ENCODE peak calls at places on chromosomes 5 and 9, in ten cellular contexts. K is H54; T is NCI-H2081; X is activated CD4-positive, alpha-beta T cell treated with anti-CD3 and anti-CD28 coated beads, Interleukin-2, amount 50 U/mL, for 1 hour; W is kidney; R is AG08395; Z is adrenal gland; C is HT1080; B is ecto neural progenitor cell; Y is stimulated activated naive CD4-positive, alpha-beta T cell. E is an unnamed sample.

GRCh38 chr5:145936401-145937131 is at the start of gene SH3RF2:
- DNase-seq in K (peak; percentile 57), Z (peak; percentile 40), B (peak; percentile 90), R (peak; percentile 66), T (no peak), Y (no peak), W (peak; percentile 76), X (no peak), C (peak; percentile 98), E (no peak)

GRCh38 chr9:93576296-93577044 is at the start of gene PHF2:
- DNase-seq in C (no peak), X (peak; percentile 39), W (peak; percentile 81), Z (peak; percentile 21), Y (peak; percentile 51), K (peak; percentile 53), R (peak; percentile 52), T (no peak), B (no peak), E (peak; percentile 30)

GRCh38 chr5:128197911-128198522 is 114.5 kb downstream of the SLC12A2 start:
- DNase-seq in Y (no peak), Z (no peak), C (no peak), K (no peak), B (no peak), R (no peak), T (no peak), W (no peak), X (no peak), E (peak; percentile 38)

GRCh38 chr5:146369691-146370090 is 31.1 kb downstream of the POU4F3 start:
- DNase-seq in X (no peak), C (peak; percentile 77), Z (no peak), R (no peak), W (no peak), Y (no peak), K (peak; percentile 53), B (no peak), T (no peak), E (no peak)

GRCh38 chr9:28203036-28203435 is 629.8 kb upstream of the C9orf72 start:
- DNase-seq in Y (no peak), K (no peak), Z (no peak), W (no peak), R (no peak), T (no peak), C (no peak), B (no peak), X (no peak), E (no peak)

GRCh38 chr9:70049236-70049635 is 5.6 kb downstream of the MAMDC2 start:
- DNase-seq in Y (no peak), T (no peak), K (peak; percentile 63), R (peak; percentile 60), Z (peak; percentile 74), W (no peak), X (no peak), B (no peak), C (peak; percentile 83), E (no peak)

GRCh38 chr5:93620487-93621339 is 37.7 kb downstream of the NR2F1 start:
- DNase-seq in X (peak; percentile 42), K (peak; percentile 57), Z (peak; percentile 69), W (peak; percentile 89), C (peak; percentile 71), Y (peak; percentile 23), R (peak; percentile 65), B (peak; percentile 85), T (peak; percentile 84), E (peak; percentile 68)

GRCh38 chr9:32970554-32970953 is 30.9 kb downstream of the APTX start:
- DNase-seq in K (no peak), T (no peak), Y (no peak), C (no peak), X (no peak), R (no peak), W (no peak), Z (no peak), B (no peak), E (no peak)

GRCh38 chr9:128771094-128771721 is 519 bp downstream of the ZER1 start:
- DNase-seq in Y (no peak), K (peak; percentile 74), Z (peak; percentile 47), C (no peak), X (peak; percentile 23), R (no peak), B (no peak), W (no peak), T (peak; percentile 34), E (no peak)

GRCh38 chr5:154162475-154163217 is 27.9 kb upstream of the GALNT10 start:
- DNase-seq in R (no peak), Z (no peak), B (no peak), C (no peak), W (no peak), X (no peak), Y (no peak), K (no peak), T (no peak), E (no peak)

GRCh38 chr5:139881145-139881733 is 85.6 kb downstream of the PSD2 start:
- DNase-seq in R (no peak), T (no peak), W (no peak), B (no peak), Z (no peak), X (no peak), C (no peak), Y (no peak), K (no peak), E (no peak)

GRCh38 chr5:39742916-39743315 is 318.1 kb upstream of the DAB2 start:
- DNase-seq in Y (no peak), K (no peak), X (no peak), R (no peak), T (no peak), C (no peak), B (no peak), W (no peak), Z (no peak), E (no peak)

GRCh38 chr9:87707805-87708500 is 18.0 kb upstream of the CTSL start:
- DNase-seq in B (no peak), R (no peak), C (no peak), K (no peak), W (no peak), Y (no peak), X (no peak), Z (no peak), T (no peak), E (no peak)

GRCh38 chr5:73117088-73117755 is 3.2 kb upstream of the TMEM171 start:
- DNase-seq in Y (no peak), T (no peak), C (no peak), X (no peak), B (no peak), R (no peak), W (no peak), K (no peak), Z (peak; percentile 17), E (no peak)

GRCh38 chr5:124212949-124213348 is 533.5 kb downstream of the ZNF608 start:
- DNase-seq in C (no peak), K (no peak), T (no peak), X (no peak), Z (no peak), B (no peak), R (no peak), Y (no peak), W (no peak), E (no peak)

GRCh38 chr9:37876376-37876775 is 27.6 kb downstream of the SLC25A51 start:
- DNase-seq in Y (no peak), K (no peak), R (no peak), X (no peak), W (no peak), Z (peak; percentile 27), C (no peak), T (no peak), B (no peak), E (no peak)

GRCh38 chr5:65480306-65480865 is 1.3 kb downstream of the ADAMTS6 start:
- DNase-seq in K (no peak), T (peak; percentile 36), W (peak; percentile 76), X (peak; percentile 35), R (peak; percentile 24), B (no peak), Z (peak; percentile 83), Y (peak; percentile 23), C (peak; percentile 76), E (peak; percentile 25)

GRCh38 chr5:9604416-9604815 is 25.7 kb downstream of the TAS2R1 start:
- DNase-seq in Z (no peak), W (no peak), Y (no peak), B (no peak), K (no peak), R (peak; percentile 26), X (no peak), C (peak; percentile 76), T (no peak), E (no peak)

GRCh38 chr5:6907320-6907918 is 194.2 kb downstream of the TENT4A start:
- DNase-seq in R (no peak), W (no peak), B (no peak), Z (no peak), C (no peak), K (no peak), X (no peak), Y (no peak), T (peak; percentile 13), E (no peak)

GRCh38 chr5:40960027-40960426 is 50.7 kb downstream of the C7 start:
- DNase-seq in R (no peak), T (no peak), Y (no peak), K (no peak), Z (no peak), C (peak; percentile 64), W (no peak), B (no peak), X (no peak), E (no peak)

GRCh38 chr5:88085462-88085861 is 183.2 kb downstream of the TMEM161B start:
- DNase-seq in Y (no peak), Z (no peak), K (no peak), X (no peak), C (no peak), R (no peak), B (no peak), T (no peak), W (no peak), E (no peak)

GRCh38 chr9:68895741-68896478 is 118.0 kb downstream of the PRKACG start:
- DNase-seq in R (no peak), C (no peak), T (no peak), X (no peak), W (no peak), B (no peak), K (no peak), Y (no peak), Z (no peak), E (peak; percentile 37)

GRCh38 chr9:133199648-133200321 is 9.3 kb downstream of the OBP2B start:
- DNase-seq in R (no peak), X (peak; percentile 14), K (no peak), Y (peak; percentile 19), C (no peak), B (no peak), W (peak; percentile 86), Z (no peak), T (no peak), E (peak; percentile 33)

GRCh38 chr5:32190094-32190493 is 16.0 kb upstream of the GOLPH3 start:
- DNase-seq in X (no peak), C (no peak), W (no peak), R (peak; percentile 78), B (no peak), T (no peak), Z (no peak), Y (no peak), K (no peak), E (no peak)

GRCh38 chr5:178238711-178239592 is 6.3 kb upstream of the PHYKPL start:
- DNase-seq in T (no peak), Z (no peak), B (no peak), K (no peak), C (no peak), W (peak; percentile 64), R (no peak), Y (no peak), X (no peak), E (no peak)

GRCh38 chr5:6365142-6365976 is 13.0 kb downstream of the MED10 start:
- DNase-seq in X (no peak), T (no peak), K (peak; percentile 89), R (peak; percentile 95), W (no peak), Z (no peak), Y (no peak), C (peak; percentile 78), B (peak; percentile 28), E (no peak)

GRCh38 chr5:1967716-1968115 is 85.0 kb upstream of the IRX4 start:
- DNase-seq in K (no peak), X (no peak), T (no peak), B (peak; percentile 23), C (no peak), W (no peak), Y (no peak), Z (no peak), R (no peak), E (no peak)

GRCh38 chr5:158886086-158886485 is 213.6 kb downstream of the EBF1 start:
- DNase-seq in Z (no peak), B (no peak), T (no peak), X (no peak), C (no peak), R (peak; percentile 14), Y (no peak), W (no peak), K (no peak), E (no peak)